ENCODE peak calls at places on chromosome 6, in four cellular contexts. One of them, this sample, is unnamed.

GRCh38 chr6:143929975-143930374 is 65.7 kb downstream of the ZC2HC1B start:
- DNase-seq in NCI-H1436: no peak
- DNase-seq in GM12891: no peak
- DNase-seq in GM12865: no peak
- DNase-seq in this sample: no peak

GRCh38 chr6:91097316-91097878 is 510.5 kb upstream of the MAP3K7 start:
- DNase-seq in GM12865: no peak
- DNase-seq in NCI-H1436: no peak
- DNase-seq in GM12891: no peak
- DNase-seq in this sample: peak; percentile 90

GRCh38 chr6:43718387-43719105 is 31.0 kb upstream of the MRPS18A start:
- DNase-seq in NCI-H1436: no peak
- DNase-seq in GM12865: no peak
- DNase-seq in GM12891: no peak
- DNase-seq in this sample: no peak

GRCh38 chr6:130070747-130071146 is 52.4 kb downstream of the L3MBTL3 start:
- DNase-seq in GM12865: no peak
- DNase-seq in NCI-H1436: peak; percentile 8
- DNase-seq in GM12891: no peak
- DNase-seq in this sample: no peak

GRCh38 chr6:166855416-166855815 is 100.9 kb downstream of the RNASET2 start:
- DNase-seq in GM12891: no peak
- DNase-seq in GM12865: no peak
- DNase-seq in NCI-H1436: no peak
- DNase-seq in this sample: no peak

GRCh38 chr6:46906776-46907175 is 15.0 kb downstream of the ADGRF5 start:
- DNase-seq in NCI-H1436: no peak
- DNase-seq in GM12891: no peak
- DNase-seq in GM12865: no peak
- DNase-seq in this sample: no peak

GRCh38 chr6:127349980-127350379 is 6.6 kb upstream of the ECHDC1 start:
- DNase-seq in GM12865: no peak
- DNase-seq in GM12891: no peak
- DNase-seq in NCI-H1436: no peak
- DNase-seq in this sample: no peak

GRCh38 chr6:128950864-128951263 is 67.9 kb downstream of the LAMA2 start:
- DNase-seq in GM12865: no peak
- DNase-seq in GM12891: no peak
- DNase-seq in NCI-H1436: no peak
- DNase-seq in this sample: no peak

GRCh38 chr6:13163161-13163944 is 165.0 kb downstream of the TBC1D7 start:
- DNase-seq in GM12891: peak; percentile 15
- DNase-seq in NCI-H1436: no peak
- DNase-seq in GM12865: no peak
- DNase-seq in this sample: no peak

GRCh38 chr6:155530219-155530834 is 74.7 kb upstream of the NOX3 start:
- DNase-seq in GM12865: peak; percentile 75
- DNase-seq in NCI-H1436: peak; percentile 7
- DNase-seq in GM12891: peak; percentile 3
- DNase-seq in this sample: peak; percentile 7

GRCh38 chr6:41268478-41268877 is 18.0 kb downstream of the TREM1 start:
- DNase-seq in GM12891: no peak
- DNase-seq in NCI-H1436: no peak
- DNase-seq in GM12865: no peak
- DNase-seq in this sample: no peak

GRCh38 chr6:149896491-149896890 is 1.4 kb downstream of the RAET1E start:
- DNase-seq in NCI-H1436: no peak
- DNase-seq in GM12865: no peak
- DNase-seq in GM12891: no peak
- DNase-seq in this sample: no peak

GRCh38 chr6:133854633-133855598 is 34.0 kb upstream of the TCF21 start:
- DNase-seq in GM12865: peak; percentile 6
- DNase-seq in GM12891: no peak
- DNase-seq in NCI-H1436: no peak
- DNase-seq in this sample: peak; percentile 3

GRCh38 chr6:138109042-138109997 is 2.1 kb upstream of the PERP start:
- DNase-seq in NCI-H1436: peak; percentile 52
- DNase-seq in GM12865: peak; percentile 78
- DNase-seq in GM12891: no peak
- DNase-seq in this sample: peak; percentile 58

GRCh38 chr6:161127071-161127740 is 135.6 kb downstream of the MAP3K4 start:
- DNase-seq in GM12891: no peak
- DNase-seq in NCI-H1436: no peak
- DNase-seq in GM12865: no peak
- DNase-seq in this sample: no peak

GRCh38 chr6:118083711-118084110 is 176.6 kb downstream of the SLC35F1 start:
- DNase-seq in GM12891: no peak
- DNase-seq in GM12865: no peak
- DNase-seq in NCI-H1436: no peak
- DNase-seq in this sample: no peak

GRCh38 chr6:136625293-136625692 is 75.1 kb upstream of the MAP7 start:
- DNase-seq in GM12891: no peak
- DNase-seq in GM12865: no peak
- DNase-seq in NCI-H1436: no peak
- DNase-seq in this sample: no peak

GRCh38 chr6:15338462-15338861 is 92.6 kb downstream of the JARID2 start:
- DNase-seq in NCI-H1436: no peak
- DNase-seq in GM12891: no peak
- DNase-seq in GM12865: no peak
- DNase-seq in this sample: no peak

GRCh38 chr6:10375391-10375969 is 39.4 kb downstream of the TFAP2A start:
- DNase-seq in NCI-H1436: no peak
- DNase-seq in GM12865: no peak
- DNase-seq in GM12891: no peak
- DNase-seq in this sample: no peak

GRCh38 chr6:166173292-166173951 is 5.8 kb upstream of the TBXT start:
- DNase-seq in GM12891: no peak
- DNase-seq in GM12865: peak; percentile 86
- DNase-seq in NCI-H1436: peak; percentile 17
- DNase-seq in this sample: peak; percentile 59

GRCh38 chr6:157224178-157224956 is 99.0 kb downstream of the TMEM242 start:
- DNase-seq in GM12865: peak; percentile 35
- DNase-seq in NCI-H1436: no peak
- DNase-seq in GM12891: no peak
- DNase-seq in this sample: no peak

GRCh38 chr6:3013486-3013885 is 13.8 kb downstream of the NQO2 start:
- DNase-seq in NCI-H1436: no peak
- DNase-seq in GM12865: no peak
- DNase-seq in GM12891: no peak
- DNase-seq in this sample: no peak

GRCh38 chr6:28838289-28838633 is 85.5 kb downstream of the TRIM27 start:
- DNase-seq in NCI-H1436: peak; percentile 61
- DNase-seq in GM12891: no peak
- DNase-seq in GM12865: peak; percentile 82
- DNase-seq in this sample: peak; percentile 77

GRCh38 chr6:74044417-74045096 is 348.6 kb downstream of the CD109 start:
- DNase-seq in NCI-H1436: no peak
- DNase-seq in GM12865: no peak
- DNase-seq in GM12891: no peak
- DNase-seq in this sample: no peak

This sample was measured in RPMI8226.